ENCODE peak calls at places on chromosome 1, in nine cellular contexts. One of them, this sample, is unnamed.

GRCh38 chr1:24391882-24392603 is 21.5 kb downstream of the STPG1 start:
- DNase-seq in fibroblast of lung: peak; percentile 61
- DNase-seq in CD4-positive, alpha-beta T cell: peak; percentile 55
- DNase-seq in uterus: peak; percentile 59
- DNase-seq in ovary: peak; percentile 51
- DNase-seq in type B pancreatic cell: no peak
- DNase-seq in coronary artery: no peak
- DNase-seq in K562: peak; percentile 74
- DNase-seq in Panc1: no peak
- DNase-seq in this sample: peak; percentile 75

GRCh38 chr1:179077396-179077795 is 4.5 kb upstream of the TOR3A start:
- DNase-seq in CD4-positive, alpha-beta T cell: no peak
- DNase-seq in coronary artery: no peak
- DNase-seq in Panc1: no peak
- DNase-seq in ovary: no peak
- DNase-seq in uterus: no peak
- DNase-seq in fibroblast of lung: peak; percentile 47
- DNase-seq in type B pancreatic cell: no peak
- DNase-seq in K562: peak; percentile 8
- DNase-seq in this sample: no peak

GRCh38 chr1:174761257-174761760 is 238.4 kb upstream of the CACYBP start:
- DNase-seq in uterus: no peak
- DNase-seq in K562: no peak
- DNase-seq in fibroblast of lung: no peak
- DNase-seq in ovary: no peak
- DNase-seq in type B pancreatic cell: no peak
- DNase-seq in Panc1: no peak
- DNase-seq in CD4-positive, alpha-beta T cell: no peak
- DNase-seq in coronary artery: no peak
- DNase-seq in this sample: no peak

GRCh38 chr1:69776555-69776954 is 208.8 kb downstream of the LRRC7 start:
- DNase-seq in CD4-positive, alpha-beta T cell: no peak
- DNase-seq in type B pancreatic cell: no peak
- DNase-seq in K562: no peak
- DNase-seq in uterus: no peak
- DNase-seq in coronary artery: no peak
- DNase-seq in ovary: no peak
- DNase-seq in fibroblast of lung: no peak
- DNase-seq in Panc1: no peak
- DNase-seq in this sample: no peak

GRCh38 chr1:39337067-39337466 is 132.6 kb downstream of the MACF1 start:
- DNase-seq in coronary artery: no peak
- DNase-seq in ovary: no peak
- DNase-seq in type B pancreatic cell: no peak
- DNase-seq in CD4-positive, alpha-beta T cell: no peak
- DNase-seq in fibroblast of lung: no peak
- DNase-seq in Panc1: no peak
- DNase-seq in uterus: no peak
- DNase-seq in K562: no peak
- DNase-seq in this sample: no peak

GRCh38 chr1:221264848-221265247 is 385.6 kb downstream of the HLX start:
- DNase-seq in CD4-positive, alpha-beta T cell: no peak
- DNase-seq in uterus: no peak
- DNase-seq in coronary artery: no peak
- DNase-seq in ovary: no peak
- DNase-seq in K562: no peak
- DNase-seq in fibroblast of lung: peak; percentile 68
- DNase-seq in Panc1: no peak
- DNase-seq in type B pancreatic cell: no peak
- DNase-seq in this sample: no peak

GRCh38 chr1:57553666-57554065 is 129.8 kb upstream of the DAB1 start:
- DNase-seq in coronary artery: no peak
- DNase-seq in CD4-positive, alpha-beta T cell: no peak
- DNase-seq in Panc1: no peak
- DNase-seq in uterus: no peak
- DNase-seq in fibroblast of lung: no peak
- DNase-seq in K562: no peak
- DNase-seq in ovary: no peak
- DNase-seq in type B pancreatic cell: no peak
- DNase-seq in this sample: no peak

GRCh38 chr1:161258439-161259386 is at the start of gene PCP4L1:
- DNase-seq in fibroblast of lung: peak; percentile 52
- DNase-seq in ovary: peak; percentile 57
- DNase-seq in type B pancreatic cell: peak; percentile 78
- DNase-seq in K562: no peak
- DNase-seq in Panc1: no peak
- DNase-seq in coronary artery: no peak
- DNase-seq in CD4-positive, alpha-beta T cell: peak; percentile 3
- DNase-seq in uterus: no peak
- DNase-seq in this sample: peak; percentile 82

GRCh38 chr1:213014642-213015041 is 1.0 kb downstream of the ANGEL2 start:
- DNase-seq in K562: no peak
- DNase-seq in uterus: no peak
- DNase-seq in CD4-positive, alpha-beta T cell: no peak
- DNase-seq in coronary artery: no peak
- DNase-seq in ovary: no peak
- DNase-seq in type B pancreatic cell: no peak
- DNase-seq in fibroblast of lung: peak; percentile 24
- DNase-seq in Panc1: no peak
- DNase-seq in this sample: no peak

GRCh38 chr1:54787604-54788003 is 13.5 kb downstream of the TTC22 start:
- DNase-seq in fibroblast of lung: no peak
- DNase-seq in coronary artery: no peak
- DNase-seq in ovary: no peak
- DNase-seq in Panc1: no peak
- DNase-seq in uterus: no peak
- DNase-seq in K562: no peak
- DNase-seq in CD4-positive, alpha-beta T cell: no peak
- DNase-seq in type B pancreatic cell: no peak
- DNase-seq in this sample: no peak

GRCh38 chr1:217274927-217275616 is 355.8 kb downstream of the GPATCH2 start:
- DNase-seq in fibroblast of lung: peak; percentile 69
- DNase-seq in uterus: no peak
- DNase-seq in ovary: no peak
- DNase-seq in CD4-positive, alpha-beta T cell: no peak
- DNase-seq in Panc1: no peak
- DNase-seq in type B pancreatic cell: no peak
- DNase-seq in K562: no peak
- DNase-seq in coronary artery: no peak
- DNase-seq in this sample: no peak

GRCh38 chr1:230909974-230910754 is 41.8 kb upstream of the C1orf198 start:
- DNase-seq in fibroblast of lung: no peak
- DNase-seq in type B pancreatic cell: no peak
- DNase-seq in ovary: peak; percentile 28
- DNase-seq in coronary artery: no peak
- DNase-seq in CD4-positive, alpha-beta T cell: no peak
- DNase-seq in K562: no peak
- DNase-seq in uterus: peak; percentile 45
- DNase-seq in Panc1: no peak
- DNase-seq in this sample: no peak

GRCh38 chr1:15407579-15407978 is 2.1 kb upstream of the EFHD2 start:
- DNase-seq in Panc1: no peak
- DNase-seq in fibroblast of lung: no peak
- DNase-seq in type B pancreatic cell: no peak
- DNase-seq in ovary: no peak
- DNase-seq in coronary artery: no peak
- DNase-seq in CD4-positive, alpha-beta T cell: no peak
- DNase-seq in uterus: no peak
- DNase-seq in K562: no peak
- DNase-seq in this sample: no peak

GRCh38 chr1:104406731-104407130 is 657.0 kb downstream of the AMY1C start:
- DNase-seq in fibroblast of lung: no peak
- DNase-seq in Panc1: no peak
- DNase-seq in CD4-positive, alpha-beta T cell: no peak
- DNase-seq in ovary: no peak
- DNase-seq in uterus: no peak
- DNase-seq in K562: no peak
- DNase-seq in type B pancreatic cell: no peak
- DNase-seq in coronary artery: no peak
- DNase-seq in this sample: no peak

GRCh38 chr1:239058190-239058589 is 328.2 kb upstream of the CHRM3 start:
- DNase-seq in coronary artery: no peak
- DNase-seq in ovary: no peak
- DNase-seq in CD4-positive, alpha-beta T cell: no peak
- DNase-seq in type B pancreatic cell: no peak
- DNase-seq in K562: no peak
- DNase-seq in fibroblast of lung: no peak
- DNase-seq in Panc1: no peak
- DNase-seq in uterus: no peak
- DNase-seq in this sample: no peak

DNA sequence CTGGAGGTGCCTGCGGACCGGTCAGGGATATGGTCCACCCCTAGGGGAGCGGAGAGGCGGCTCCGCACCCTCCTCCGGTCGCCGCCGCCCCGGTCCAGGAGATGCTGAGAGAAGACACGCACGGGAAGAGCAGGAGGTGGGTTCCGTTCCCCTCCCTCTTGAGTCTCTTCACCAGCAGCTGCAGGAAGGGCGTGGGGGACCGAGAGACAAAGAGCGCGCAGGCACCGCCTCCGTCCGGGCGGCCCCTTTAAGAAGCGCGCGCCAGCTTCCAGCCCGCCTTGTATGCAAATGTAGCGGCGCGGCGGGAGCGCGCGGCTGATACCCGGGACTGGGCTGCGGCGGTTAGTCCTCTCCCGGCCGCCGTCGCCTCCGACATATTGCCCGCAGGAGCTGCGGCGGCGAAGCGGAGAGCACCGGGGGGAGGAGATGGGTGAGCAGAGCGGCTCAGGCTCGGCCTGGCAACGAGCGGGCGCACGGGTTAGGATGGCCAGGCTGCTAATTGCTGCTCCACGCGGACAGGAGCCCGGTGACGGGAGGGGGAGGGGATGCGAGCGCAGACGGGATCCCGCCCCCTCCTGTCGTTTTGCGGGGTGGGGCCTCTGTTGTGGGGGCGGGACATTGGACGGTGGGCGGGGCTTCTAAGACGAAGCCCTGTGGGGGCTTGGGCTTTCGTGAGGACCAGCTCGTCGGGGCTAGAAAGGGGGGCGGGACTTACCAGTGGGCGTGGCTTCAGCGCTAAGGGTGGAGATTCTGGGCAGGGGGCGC is at the start of gene TMEM39B:
- DNase-seq in coronary artery: peak; percentile 95
- DNase-seq in Panc1: peak; percentile 58
- DNase-seq in ovary: peak; percentile 96
- DNase-seq in fibroblast of lung: peak; percentile 96
- DNase-seq in uterus: peak; percentile 93
- DNase-seq in K562: peak; percentile 99
- DNase-seq in type B pancreatic cell: peak; percentile 96
- DNase-seq in CD4-positive, alpha-beta T cell: peak; percentile 92
- DNase-seq in this sample: peak; percentile 97
- TF ChIP-seq CTCF in coronary artery: no peak
- TF ChIP-seq CTCF in Panc1: no peak
- TF ChIP-seq CTCF in ovary: no peak
- TF ChIP-seq CTCF in fibroblast of lung: no peak
- TF ChIP-seq CTCF in uterus: peak; percentile 27
- TF ChIP-seq CTCF in K562: peak; percentile 9
- TF ChIP-seq CTCF in type B pancreatic cell: peak; percentile 44
- TF ChIP-seq CTCF in CD4-positive, alpha-beta T cell: no peak
- TF ChIP-seq CTCF in this sample: no peak

GRCh38 chr1:91601554-91602322 is 101.1 kb downstream of the CDC7 start:
- DNase-seq in uterus: no peak
- DNase-seq in fibroblast of lung: no peak
- DNase-seq in CD4-positive, alpha-beta T cell: no peak
- DNase-seq in ovary: no peak
- DNase-seq in coronary artery: no peak
- DNase-seq in Panc1: no peak
- DNase-seq in type B pancreatic cell: no peak
- DNase-seq in K562: no peak
- DNase-seq in this sample: no peak
- TF ChIP-seq CTCF in uterus: no peak
- TF ChIP-seq CTCF in fibroblast of lung: no peak
- TF ChIP-seq CTCF in CD4-positive, alpha-beta T cell: no peak
- TF ChIP-seq CTCF in ovary: no peak
- TF ChIP-seq CTCF in coronary artery: no peak
- TF ChIP-seq CTCF in Panc1: no peak
- TF ChIP-seq CTCF in type B pancreatic cell: no peak
- TF ChIP-seq CTCF in K562: no peak
- TF ChIP-seq CTCF in this sample: no peak

DNA sequence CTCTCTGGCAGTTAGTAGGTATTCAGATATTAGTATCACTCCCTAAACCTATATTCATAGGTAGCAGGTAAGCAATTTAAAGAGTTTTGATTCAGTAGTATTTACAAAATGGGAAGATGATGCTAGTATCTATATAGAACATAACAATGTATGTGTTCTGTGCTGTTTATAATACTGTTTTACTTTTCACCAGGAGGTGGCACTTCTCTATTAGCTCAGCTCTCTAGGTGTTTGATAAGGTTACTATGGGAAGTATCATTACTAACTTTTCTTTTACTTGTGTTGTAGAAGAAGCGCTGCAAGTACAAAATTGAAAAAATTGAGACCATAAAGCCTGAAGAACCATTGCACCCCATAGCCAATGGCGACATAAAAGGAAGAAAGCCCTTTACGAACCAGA is 49.4 kb upstream of the FASLG start:
- DNase-seq in fibroblast of lung: peak; percentile 19
- DNase-seq in coronary artery: no peak
- DNase-seq in K562: peak; percentile 27
- DNase-seq in type B pancreatic cell: no peak
- DNase-seq in ovary: no peak
- DNase-seq in CD4-positive, alpha-beta T cell: no peak
- DNase-seq in Panc1: no peak
- DNase-seq in uterus: no peak
- DNase-seq in this sample: no peak
- TF ChIP-seq CTCF in fibroblast of lung: no peak
- TF ChIP-seq CTCF in coronary artery: no peak
- TF ChIP-seq CTCF in K562: no peak
- TF ChIP-seq CTCF in type B pancreatic cell: peak; percentile 49
- TF ChIP-seq CTCF in ovary: no peak
- TF ChIP-seq CTCF in CD4-positive, alpha-beta T cell: peak; percentile 84
- TF ChIP-seq CTCF in Panc1: peak; percentile 46
- TF ChIP-seq CTCF in uterus: no peak
- TF ChIP-seq CTCF in this sample: peak; percentile 33

GRCh38 chr1:91894036-91894761 is 8.2 kb upstream of the TGFBR3 start:
- DNase-seq in type B pancreatic cell: no peak
- DNase-seq in ovary: no peak
- DNase-seq in Panc1: no peak
- DNase-seq in fibroblast of lung: peak; percentile 37
- DNase-seq in uterus: no peak
- DNase-seq in K562: no peak
- DNase-seq in CD4-positive, alpha-beta T cell: no peak
- DNase-seq in coronary artery: no peak
- DNase-seq in this sample: no peak

GRCh38 chr1:91891486-91891885 is 5.5 kb upstream of the TGFBR3 start:
- DNase-seq in coronary artery: no peak
- DNase-seq in fibroblast of lung: peak; percentile 97
- DNase-seq in type B pancreatic cell: no peak
- DNase-seq in uterus: no peak
- DNase-seq in Panc1: no peak
- DNase-seq in ovary: no peak
- DNase-seq in CD4-positive, alpha-beta T cell: no peak
- DNase-seq in K562: no peak
- DNase-seq in this sample: no peak

GRCh38 chr1:91891969-91892368 is 6.0 kb upstream of the TGFBR3 start:
- DNase-seq in CD4-positive, alpha-beta T cell: no peak
- DNase-seq in ovary: no peak
- DNase-seq in fibroblast of lung: no peak
- DNase-seq in uterus: no peak
- DNase-seq in type B pancreatic cell: no peak
- DNase-seq in coronary artery: no peak
- DNase-seq in Panc1: no peak
- DNase-seq in K562: no peak
- DNase-seq in this sample: no peak

GRCh38 chr1:91885716-91886506 is at the start of gene TGFBR3:
- DNase-seq in K562: peak; percentile 89
- DNase-seq in uterus: peak; percentile 97
- DNase-seq in coronary artery: peak; percentile 96
- DNase-seq in type B pancreatic cell: peak; percentile 93
- DNase-seq in fibroblast of lung: peak; percentile 96
- DNase-seq in CD4-positive, alpha-beta T cell: peak; percentile 74
- DNase-seq in ovary: peak; percentile 98
- DNase-seq in Panc1: no peak
- DNase-seq in this sample: peak; percentile 90

GRCh38 chr1:91889717-91890459 is 3.9 kb upstream of the TGFBR3 start:
- DNase-seq in uterus: no peak
- DNase-seq in type B pancreatic cell: no peak
- DNase-seq in CD4-positive, alpha-beta T cell: no peak
- DNase-seq in ovary: no peak
- DNase-seq in K562: no peak
- DNase-seq in fibroblast of lung: peak; percentile 53
- DNase-seq in coronary artery: no peak
- DNase-seq in Panc1: no peak
- DNase-seq in this sample: no peak
- TF ChIP-seq CTCF in uterus: no peak
- TF ChIP-seq CTCF in type B pancreatic cell: no peak
- TF ChIP-seq CTCF in CD4-positive, alpha-beta T cell: no peak
- TF ChIP-seq CTCF in ovary: no peak
- TF ChIP-seq CTCF in K562: no peak
- TF ChIP-seq CTCF in fibroblast of lung: no peak
- TF ChIP-seq CTCF in coronary artery: no peak
- TF ChIP-seq CTCF in Panc1: no peak
- TF ChIP-seq CTCF in this sample: no peak

This sample was measured in GM13977.